ENCODE peak calls at places on chromosome 6, in eight cellular contexts. U, P, T, S, E, Q, Y and W are unnamed samples.

GRCh38 chr6:50091641-50092040 is 41.9 kb upstream of the DEFB112 start:
- DNase-seq in S (no peak), Y (no peak), Q (no peak), U (no peak), E (no peak), P (no peak), T (no peak), W (no peak)

GRCh38 chr6:131948692-131949614 is 2.2 kb downstream of the CCN2 start:
- DNase-seq in Y (no peak), Q (no peak), S (peak; percentile 25), E (no peak), U (no peak), P (no peak), T (no peak), W (no peak)

GRCh38 chr6:121897337-121897760 is 461.9 kb downstream of the GJA1 start:
- DNase-seq in E (no peak), Y (no peak), P (no peak), Q (no peak), U (no peak), S (no peak), T (peak; percentile 7), W (no peak)

GRCh38 chr6:139839506-139840156 is 465.2 kb upstream of the CITED2 start:
- DNase-seq in S (peak; percentile 24), P (no peak), Q (peak; percentile 54), E (peak; percentile 2), Y (no peak), U (no peak), T (no peak), W (no peak)

GRCh38 chr6:128997880-128998279 is 114.9 kb downstream of the LAMA2 start:
- DNase-seq in T (no peak), P (no peak), S (no peak), U (no peak), E (no peak), Y (no peak), Q (no peak), W (no peak)

GRCh38 chr6:160417550-160417949 is 69.4 kb downstream of the SLC22A3 start:
- DNase-seq in E (no peak), Q (no peak), U (no peak), Y (no peak), P (no peak), S (no peak), T (no peak), W (no peak)

GRCh38 chr6:49607391-49607982 is 29.2 kb downstream of the RHAG start:
- DNase-seq in S (no peak), P (no peak), T (peak; percentile 48), Y (no peak), Q (no peak), U (no peak), E (no peak), W (no peak)

GRCh38 chr6:7148100-7148822 is 40.5 kb downstream of the RREB1 start:
- DNase-seq in Q (no peak), S (no peak), T (no peak), U (no peak), E (no peak), Y (no peak), P (no peak), W (no peak)

GRCh38 chr6:68468244-68468884 is 166.7 kb upstream of the ADGRB3 start:
- DNase-seq in P (no peak), E (no peak), T (peak; percentile 56), Q (no peak), S (no peak), U (no peak), Y (no peak), W (no peak)

GRCh38 chr6:43636312-43636667 is 650 bp downstream of the MAD2L1BP start:
- DNase-seq in U (no peak), P (no peak), S (no peak), E (no peak), Y (no peak), T (peak; percentile 10), Q (no peak), W (no peak)

GRCh38 chr6:37653933-37654565 is 43.6 kb downstream of the MDGA1 start:
- DNase-seq in Y (no peak), U (no peak), T (peak; percentile 79), E (no peak), Q (no peak), P (peak; percentile 19), S (no peak), W (no peak)

GRCh38 chr6:63572733-63573139 is 456 bp downstream of the LOC128125822 start:
- DNase-seq in S (no peak), Y (no peak), E (no peak), P (no peak), U (no peak), Q (no peak), T (no peak), W (no peak)

GRCh38 chr6:22227824-22228610 is 68.8 kb downstream of the PRL start:
- DNase-seq in P (no peak), U (no peak), T (no peak), S (no peak), Y (no peak), E (no peak), Q (no peak), W (no peak)

GRCh38 chr6:119339941-119340456 is 9.6 kb downstream of the MAN1A1 start:
- DNase-seq in T (no peak), Q (no peak), U (no peak), E (no peak), P (no peak), Y (no peak), S (no peak), W (no peak)

GRCh38 chr6:157534991-157535353 is 154.0 kb downstream of the ZDHHC14 start:
- DNase-seq in E (no peak), P (no peak), U (no peak), Y (no peak), S (no peak), T (peak; percentile 16), Q (no peak), W (no peak)

GRCh38 chr6:133340557-133340956 is 99.4 kb downstream of the EYA4 start:
- DNase-seq in S (no peak), Y (no peak), U (no peak), T (no peak), P (no peak), Q (no peak), E (no peak), W (no peak)
- H3K27ac ChIP-seq in S (peak overlapping the region; percentile 74), Y (no peak overlapping the region), U (no peak overlapping the region), T (no peak overlapping the region), P (no peak overlapping the region), Q (no peak overlapping the region), E (no peak overlapping the region), W (no peak overlapping the region)

DNA sequence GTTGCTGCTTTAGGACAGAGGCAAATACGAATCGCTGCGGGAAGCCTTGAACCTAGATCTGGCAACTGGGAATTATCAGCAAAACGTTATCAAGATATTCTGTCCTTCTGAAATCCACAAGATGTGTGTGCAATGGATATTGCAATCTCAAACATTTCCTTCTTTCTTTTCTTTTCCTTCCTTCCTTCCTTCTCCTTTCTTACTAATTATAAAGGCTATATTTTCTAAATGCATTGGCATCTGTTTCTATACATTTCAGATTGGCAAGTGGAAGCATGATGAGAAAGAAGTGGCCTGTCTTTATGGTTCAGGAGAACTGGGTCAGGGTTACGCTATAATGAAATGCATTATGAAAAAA is 2.0 kb downstream of the TAGAP start:
- DNase-seq in S (no peak), Q (no peak), U (no peak), Y (no peak), E (no peak), P (no peak), T (no peak), W (no peak)
- H3K4me1 ChIP-seq in S (no peaks in the 10 kb centered on the region), Q (peaks cover 6% of the 10 kb centered on the region), U (peaks cover 58% of the 10 kb centered on the region), Y (peaks cover 3% of the 10 kb centered on the region), E (peaks cover 3% of the 10 kb centered on the region), P (peaks cover 41% of the 10 kb centered on the region), T (no peaks in the 10 kb centered on the region), W (peaks cover 5% of the 10 kb centered on the region)

DNA sequence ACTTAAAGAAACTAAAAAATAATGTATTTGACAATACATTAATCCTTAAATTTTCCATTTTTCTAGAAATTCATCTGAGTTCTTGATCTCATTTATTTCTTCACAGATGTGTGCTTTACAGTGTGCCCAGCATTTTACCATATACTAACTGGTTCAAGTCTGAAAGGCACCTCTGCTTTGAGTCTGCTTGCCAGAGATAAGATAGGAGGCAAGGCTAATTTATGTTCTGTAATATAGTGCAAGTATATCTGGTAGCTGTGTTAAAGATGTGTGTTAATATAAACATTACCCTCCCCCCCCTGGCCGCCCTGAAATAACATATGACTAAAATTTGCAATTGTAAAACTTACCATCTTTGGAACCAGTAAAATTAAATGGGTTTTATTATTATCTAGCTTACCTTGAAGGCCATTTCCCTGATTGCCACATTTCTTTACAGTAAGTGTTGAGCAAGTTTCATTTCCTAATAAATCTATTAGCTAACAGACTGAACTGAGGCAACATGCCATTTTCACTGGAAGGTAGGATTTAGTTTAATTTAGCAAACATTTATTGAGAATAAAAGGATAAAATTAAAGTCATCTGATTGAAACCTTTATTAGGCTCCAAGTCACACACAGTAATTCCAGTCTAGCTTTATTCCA is 2.7 kb downstream of the FBXO9 start:
- DNase-seq in E (no peak), Y (no peak), Q (no peak), S (no peak), T (no peak), P (no peak), U (no peak), W (no peak)
- TF ChIP-seq CTCF in E (no peak), Y (no peak), Q (no peak), S (no peak), T (no peak), P (no peak), U (no peak), W (no peak)

GRCh38 chr6:13406051-13406477 is 77.7 kb upstream of the TBC1D7 start:
- DNase-seq in S (no peak), E (peak; percentile 40), Q (no peak), U (no peak), Y (no peak), T (no peak), P (no peak), W (no peak)

GRCh38 chr6:13406781-13407180 is 78.4 kb upstream of the TBC1D7 start:
- DNase-seq in E (no peak), Y (no peak), P (no peak), U (no peak), S (no peak), Q (no peak), T (no peak), W (no peak)

GRCh38 chr6:13402711-13403110 is 74.4 kb upstream of the TBC1D7 start:
- DNase-seq in T (no peak), Y (no peak), Q (no peak), P (no peak), E (no peak), U (no peak), S (no peak), W (no peak)

GRCh38 chr6:13404892-13405254 is 76.5 kb upstream of the TBC1D7 start:
- DNase-seq in Y (no peak), T (no peak), S (no peak), P (no peak), U (no peak), E (no peak), Q (no peak), W (no peak)

DNA sequence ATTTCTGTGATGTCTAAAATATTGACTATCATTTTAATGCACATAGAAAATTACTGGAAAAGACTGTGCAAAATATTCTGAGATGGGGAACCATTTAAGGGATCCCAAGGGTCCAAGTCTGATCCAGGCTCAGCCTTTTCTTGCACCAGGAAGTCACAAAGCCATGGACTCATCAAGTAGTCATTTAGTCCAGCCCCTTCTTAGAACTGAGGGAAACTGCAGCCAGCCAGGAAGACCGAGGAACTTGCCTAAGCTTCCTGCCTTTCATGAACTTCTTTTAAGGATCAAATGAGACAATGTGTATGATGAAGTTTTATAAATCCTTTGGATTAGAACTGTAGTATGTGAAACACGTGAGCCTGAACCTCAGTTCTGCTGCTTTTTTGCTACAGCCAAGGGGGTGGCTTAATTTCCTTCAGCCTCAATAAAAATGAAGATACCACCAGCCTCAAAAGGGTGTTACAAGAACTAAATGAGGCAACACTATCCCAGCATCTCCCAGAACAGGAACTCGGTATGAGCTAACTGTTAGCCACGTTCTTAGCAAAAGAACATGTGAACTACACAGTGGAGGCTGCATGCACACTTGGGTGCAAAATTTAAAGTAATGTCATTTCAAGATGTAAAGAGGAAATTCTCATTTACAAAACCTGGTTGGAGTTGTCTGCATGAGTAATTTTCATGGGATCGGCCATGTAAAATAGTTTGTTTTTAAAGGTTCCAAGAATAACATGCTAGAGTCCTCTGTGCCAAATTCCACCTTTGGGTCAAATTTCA is 76.0 kb upstream of the TBC1D7 start:
- DNase-seq in S (no peak), P (no peak), T (no peak), Y (no peak), U (no peak), Q (peak; percentile 27), E (no peak), W (no peak)
- H3K27ac ChIP-seq in S (peak overlapping the region; percentile 38), P (no peak overlapping the region), T (peak overlapping the region; percentile 8), Y (no peak overlapping the region), U (no peak overlapping the region), Q (peak overlapping the region; percentile 12), E (no peak overlapping the region), W (peak overlapping the region; percentile 90)